ENCODE peak calls at places on chromosomes 13 and 19, in ten cellular contexts. E, P, F, R, J, Y, M, Q, D and S are unnamed samples. For H3K4me1, the result is how much of the 10 kb centered on the place peaks cover.

GRCh38 chr13:101150998-101151397 is 265.3 kb downstream of the NALCN start:
- DNase-seq in E (no peak), P (no peak), F (no peak), R (no peak), J (peak), Y (no peak), M (no peak), Q (no peak), D (peak), S (no peak)

GRCh38 chr13:48506092-48506701 is 26.7 kb downstream of the RCBTB2 start:
- DNase-seq in E (no peak), P (peak), F (no peak), R (peak), J (no peak), Y (peak), M (no peak), Q (no peak), D (no peak), S (peak)

GRCh38 chr13:114025432-114026127 is 51.7 kb upstream of the C13orf46 start:
- DNase-seq in E (no peak), P (no peak), F (no peak), R (no peak), J (peak), Y (no peak), M (no peak), Q (no peak), D (peak), S (no peak)

GRCh38 chr13:22128413-22129198 is 457.7 kb downstream of the FGF9 start:
- DNase-seq in E (no peak), P (no peak), F (no peak), R (no peak), J (no peak), Y (no peak), M (no peak), Q (no peak), D (peak), S (no peak)

GRCh38 chr19:1865172-1866010 is 2.0 kb upstream of the KLF16 start:
- DNase-seq in E (peak), P (no peak), F (no peak), R (no peak), J (no peak), Y (no peak), M (no peak), Q (no peak), D (no peak), S (no peak)

GRCh38 chr19:3433313-3433712 is 47.0 kb downstream of the SMIM24 start:
- DNase-seq in E (no peak), P (no peak), F (no peak), R (no peak), J (no peak), Y (no peak), M (no peak), Q (no peak), D (no peak), S (no peak)

GRCh38 chr13:113397606-113398425 is 33.9 kb upstream of the GRTP1 start:
- DNase-seq in E (no peak), P (no peak), F (no peak), R (no peak), J (no peak), Y (no peak), M (no peak), Q (no peak), D (no peak), S (no peak)

GRCh38 chr13:53005631-53006030 is 23.0 kb upstream of the OLFM4 start:
- DNase-seq in E (no peak), P (no peak), F (no peak), R (no peak), J (no peak), Y (no peak), M (no peak), Q (no peak), D (no peak), S (no peak)

GRCh38 chr19:55538132-55538531 is 1.2 kb upstream of the SBK2 start:
- DNase-seq in E (no peak), P (no peak), F (no peak), R (no peak), J (no peak), Y (no peak), M (no peak), Q (no peak), D (no peak), S (no peak)

GRCh38 chr13:53782400-53783030 is 753.9 kb downstream of the OLFM4 start:
- DNase-seq in E (peak), P (peak), F (no peak), R (no peak), J (peak), Y (peak), M (no peak), Q (no peak), D (peak), S (peak)

GRCh38 chr13:77729502-77730221 is 32.2 kb downstream of the SLAIN1 start:
- DNase-seq in E (no peak), P (no peak), F (no peak), R (no peak), J (no peak), Y (no peak), M (no peak), Q (no peak), D (no peak), S (no peak)

GRCh38 chr13:100269837-100270236 is 180.9 kb downstream of the PCCA start:
- DNase-seq in E (peak), P (no peak), F (peak), R (peak), J (peak), Y (no peak), M (peak), Q (peak), D (peak), S (peak)

GRCh38 chr13:37058801-37059135 is 720 bp downstream of the SUPT20H start:
- DNase-seq in E (no peak), P (no peak), F (no peak), R (no peak), J (peak), Y (peak), M (no peak), Q (no peak), D (no peak), S (no peak)

GRCh38 chr13:106471957-106472543 is 63.4 kb downstream of the EFNB2 start:
- DNase-seq in E (no peak), P (no peak), F (peak), R (peak), J (peak), Y (no peak), M (peak), Q (peak), D (peak), S (peak)

GRCh38 chr13:54611400-54611799 is 1582.8 kb downstream of the OLFM4 start:
- DNase-seq in E (no peak), P (no peak), F (no peak), R (no peak), J (no peak), Y (no peak), M (no peak), Q (no peak), D (no peak), S (no peak)

GRCh38 chr13:113724780-113725315 is 34.2 kb upstream of the TMEM255B start:
- DNase-seq in E (peak), P (peak), F (peak), R (peak), J (peak), Y (peak), M (peak), Q (peak), D (peak), S (peak)

GRCh38 chr13:113345486-113345885 is 18.4 kb downstream of the GRTP1 start:
- DNase-seq in E (no peak), P (no peak), F (no peak), R (peak), J (no peak), Y (no peak), M (no peak), Q (no peak), D (no peak), S (no peak)

GRCh38 chr13:28510066-28510465 is 15.1 kb upstream of the FLT1 start:
- DNase-seq in E (no peak), P (no peak), F (no peak), R (no peak), J (no peak), Y (no peak), M (no peak), Q (no peak), D (no peak), S (no peak)

GRCh38 chr19:35037716-35038622 is 3.6 kb upstream of the HPN start:
- DNase-seq in E (no peak), P (no peak), F (no peak), R (no peak), J (peak), Y (no peak), M (peak), Q (no peak), D (no peak), S (no peak)

GRCh38 chr19:17997969-17998826 is 9.8 kb upstream of the ARRDC2 start:
- DNase-seq in E (no peak), P (no peak), F (no peak), R (peak), J (no peak), Y (no peak), M (no peak), Q (no peak), D (peak), S (no peak)

GRCh38 chr19:12364391-12365093 is 941 bp downstream of the ZNF442 start:
- DNase-seq in E (peak), P (peak), F (no peak), R (peak), J (peak), Y (no peak), M (peak), Q (no peak), D (peak), S (peak)

GRCh38 chr19:33311326-33311682 is 9.0 kb upstream of the CEBPA start:
- DNase-seq in E (peak), P (no peak), F (no peak), R (no peak), J (no peak), Y (no peak), M (no peak), Q (no peak), D (no peak), S (no peak)

GRCh38 chr19:38199340-38199739 is 24.7 kb downstream of the DPF1 start:
- DNase-seq in E (no peak), P (no peak), F (no peak), R (no peak), J (no peak), Y (no peak), M (no peak), Q (no peak), D (no peak), S (no peak)

GRCh38 chr19:28213476-28214082 is 999.4 kb downstream of the UQCRFS1 start:
- DNase-seq in E (no peak), P (no peak), F (no peak), R (no peak), J (no peak), Y (no peak), M (no peak), Q (no peak), D (no peak), S (no peak)

GRCh38 chr13:74040200-74040599 is 94.0 kb downstream of the KLF12 start:
- DNase-seq in E (no peak), P (no peak), F (no peak), R (no peak), J (peak), Y (peak), M (peak), Q (no peak), D (peak), S (no peak)

GRCh38 chr13:26017196-26017921 is 34.5 kb downstream of the SHISA2 start:
- DNase-seq in E (no peak), P (no peak), F (no peak), R (no peak), J (peak), Y (peak), M (no peak), Q (no peak), D (no peak), S (no peak)

GRCh38 chr13:113646921-113647340 is 11.1 kb downstream of the ATP4B start:
- DNase-seq in E (no peak), P (no peak), F (no peak), R (peak), J (no peak), Y (no peak), M (no peak), Q (no peak), D (no peak), S (no peak)

GRCh38 chr13:101755228-101755887 is 302.9 kb downstream of the ITGBL1 start:
- DNase-seq in E (no peak), P (no peak), F (no peak), R (no peak), J (no peak), Y (no peak), M (no peak), Q (no peak), D (no peak), S (no peak)

GRCh38 chr13:112424098-112424497 is 47.9 kb downstream of the SPACA7 start:
- DNase-seq in E (no peak), P (no peak), F (no peak), R (no peak), J (no peak), Y (no peak), M (no peak), Q (no peak), D (no peak), S (no peak)

GRCh38 chr19:33641956-33642498 is 20.3 kb downstream of the CHST8 start:
- DNase-seq in E (no peak), P (no peak), F (no peak), R (no peak), J (no peak), Y (no peak), M (no peak), Q (no peak), D (no peak), S (no peak)

GRCh38 chr13:26468203-26468602 is 89.3 kb upstream of the WASF3 start:
- DNase-seq in E (no peak), P (no peak), F (no peak), R (no peak), J (no peak), Y (no peak), M (no peak), Q (no peak), D (no peak), S (no peak)

GRCh38 chr19:3145909-3146676 is 10.3 kb downstream of the GNA15 start:
- DNase-seq in E (no peak), P (no peak), F (no peak), R (peak), J (no peak), Y (no peak), M (peak), Q (no peak), D (no peak), S (no peak)

GRCh38 chr13:35472308-35473008 is 4.0 kb downstream of the MAB21L1 start:
- DNase-seq in E (no peak), P (no peak), F (no peak), R (no peak), J (no peak), Y (peak), M (no peak), Q (no peak), D (no peak), S (no peak)

GRCh38 chr19:54147676-54148075 is 10.1 kb downstream of the CNOT3 start:
- DNase-seq in E (no peak), P (no peak), F (no peak), R (no peak), J (peak), Y (no peak), M (no peak), Q (no peak), D (peak), S (no peak)

GRCh38 chr19:40831502-40832430 is 18.5 kb downstream of the CYP2A6 start:
- DNase-seq in E (peak), P (peak), F (no peak), R (no peak), J (peak), Y (no peak), M (no peak), Q (no peak), D (peak), S (peak)

GRCh38 chr19:15328312-15328711 is 4.0 kb downstream of the BRD4 start:
- DNase-seq in E (no peak), P (no peak), F (no peak), R (no peak), J (no peak), Y (no peak), M (no peak), Q (no peak), D (no peak), S (no peak)

GRCh38 chr19:30653646-30654386 is 281.6 kb downstream of the ZNF536 start:
- DNase-seq in E (peak), P (no peak), F (no peak), R (no peak), J (no peak), Y (no peak), M (no peak), Q (no peak), D (no peak), S (no peak)

GRCh38 chr19:5122671-5123409 is 153.9 kb downstream of the KDM4B start:
- DNase-seq in E (no peak), P (no peak), F (no peak), R (no peak), J (no peak), Y (no peak), M (no peak), Q (no peak), D (no peak), S (no peak)

GRCh38 chr19:5123646-5124045 is 154.7 kb downstream of the KDM4B start:
- DNase-seq in E (no peak), P (no peak), F (no peak), R (no peak), J (no peak), Y (no peak), M (no peak), Q (no peak), D (no peak), S (no peak)

GRCh38 chr19:5125797-5126497 is 157.0 kb downstream of the KDM4B start:
- DNase-seq in E (no peak), P (no peak), F (no peak), R (no peak), J (peak), Y (no peak), M (no peak), Q (no peak), D (peak), S (no peak)

GRCh38 chr19:5125376-5125775 is 156.5 kb downstream of the KDM4B start:
- DNase-seq in E (no peak), P (no peak), F (no peak), R (no peak), J (no peak), Y (no peak), M (no peak), Q (no peak), D (no peak), S (no peak)

GRCh38 chr19:5124111-5124855 is 155.4 kb downstream of the KDM4B start:
- DNase-seq in E (no peak), P (no peak), F (no peak), R (no peak), J (no peak), Y (no peak), M (no peak), Q (no peak), D (no peak), S (no peak)
- H3K4me1 ChIP-seq in E (under half), P (under half), F (under half), R (under half), J (half or more), Y (under half), M (under half), Q (under half), D (under half), S (under half)

GRCh38 chr19:47315125-47315821 is 5.6 kb downstream of the C5AR1 start:
- DNase-seq in E (peak), P (no peak), F (peak), R (peak), J (peak), Y (no peak), M (peak), Q (peak), D (peak), S (peak)
- H3K4me1 ChIP-seq in E (under half), P (under half), F (under half), R (under half), J (under half), Y (under half), M (under half), Q (under half), D (under half), S (under half)

GRCh38 chr13:33235078-33235477 is 50.5 kb downstream of the STARD13 start:
- DNase-seq in E (no peak), P (no peak), F (no peak), R (no peak), J (peak), Y (no peak), M (no peak), Q (no peak), D (peak), S (no peak)

GRCh38 chr13:33235564-33235963 is 50.0 kb downstream of the STARD13 start:
- DNase-seq in E (no peak), P (no peak), F (no peak), R (no peak), J (no peak), Y (no peak), M (no peak), Q (no peak), D (no peak), S (no peak)

GRCh38 chr13:33231339-33231738 is 54.2 kb downstream of the STARD13 start:
- DNase-seq in E (no peak), P (no peak), F (no peak), R (no peak), J (no peak), Y (no peak), M (no peak), Q (no peak), D (no peak), S (no peak)

GRCh38 chr13:33232883-33233282 is 52.7 kb downstream of the STARD13 start:
- DNase-seq in E (no peak), P (no peak), F (no peak), R (no peak), J (no peak), Y (no peak), M (no peak), Q (no peak), D (no peak), S (no peak)

DNA sequence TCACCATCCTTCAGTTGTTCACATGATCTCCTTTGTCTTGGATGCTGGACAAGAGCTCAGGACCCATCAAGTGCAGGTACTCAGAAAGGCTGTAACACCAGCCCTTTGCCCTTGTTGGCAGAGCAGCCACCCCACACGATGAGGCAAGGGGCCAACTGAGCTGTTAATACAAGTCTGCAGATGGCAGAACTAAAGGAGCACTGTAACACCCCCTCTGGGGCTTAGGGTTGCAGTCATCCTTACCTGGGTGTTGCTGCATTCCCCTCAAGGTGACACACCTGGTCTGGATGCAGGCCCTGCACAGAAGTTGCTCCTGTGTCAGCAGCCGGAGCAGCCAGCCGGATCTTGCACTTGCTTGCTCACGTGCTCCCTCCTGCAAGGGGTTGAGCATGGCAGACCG is 52.0 kb downstream of the STARD13 start:
- DNase-seq in E (peak), P (no peak), F (no peak), R (no peak), J (no peak), Y (no peak), M (no peak), Q (no peak), D (no peak), S (no peak)
- H3K4me1 ChIP-seq in E (under half), P (under half), F (under half), R (under half), J (under half), Y (under half), M (under half), Q (under half), D (under half), S (half or more)

GRCh38 chr13:46166947-46167610 is 14.9 kb downstream of the LCP1 start:
- DNase-seq in E (no peak), P (no peak), F (no peak), R (no peak), J (no peak), Y (no peak), M (no peak), Q (no peak), D (no peak), S (no peak)
- H3K4me1 ChIP-seq in E (under half), P (under half), F (under half), R (under half), J (under half), Y (half or more), M (under half), Q (under half), D (under half), S (under half)

GRCh38 chr19:16588089-16588823 is 16.0 kb upstream of the SLC35E1 start:
- DNase-seq in E (peak), P (peak), F (no peak), R (no peak), J (peak), Y (peak), M (no peak), Q (no peak), D (peak), S (peak)
- H3K4me1 ChIP-seq in E (under half), P (under half), F (under half), R (under half), J (half or more), Y (half or more), M (under half), Q (under half), D (under half), S (half or more)